ENCODE peak calls at places on chromosomes 4 and X, in five cellular contexts. I is lower lobe of right lung, B is endodermal cell, N is breast epithelium, M is nephron progenitor cell. O is an unnamed sample.

GRCh38 chr4:20700007-20700761 is at the start of gene PACRGL:
- DNase-seq in N (peak), B (peak), I (peak), M (peak), O (peak)

GRCh38 chr4:39486221-39486804 is 27.5 kb downstream of the LIAS start:
- DNase-seq in B (no peak), N (no peak), I (no peak), M (no peak), O (no peak)

GRCh38 chr4:68803013-68803412 is 12.8 kb upstream of the UGT2B10 start:
- DNase-seq in N (no peak), B (no peak), M (no peak), I (no peak), O (no peak)

GRCh38 chr4:88429401-88429800 is 27.5 kb upstream of the HERC5 start:
- DNase-seq in M (no peak), I (no peak), B (no peak), N (no peak), O (no peak)

GRCh38 chrX:69618803-69619202 is 2.9 kb downstream of the EDA start:
- DNase-seq in I (no peak), M (peak), N (no peak), B (no peak), O (no peak)

GRCh38 chr4:26228883-26229282 is 91.9 kb upstream of the RBPJ start:
- DNase-seq in B (no peak), M (no peak), I (no peak), N (no peak), O (no peak)

GRCh38 chr4:10640535-10641159 is 43.9 kb downstream of the CLNK start:
- DNase-seq in M (no peak), B (no peak), I (peak), N (no peak), O (no peak)

GRCh38 chr4:4368821-4369580 is 17.9 kb upstream of the NSG1 start:
- DNase-seq in I (no peak), M (no peak), N (no peak), B (no peak), O (peak)

GRCh38 chr4:87120411-87121162 is 99.8 kb downstream of the KLHL8 start:
- DNase-seq in N (peak), I (no peak), M (peak), B (no peak), O (no peak)

GRCh38 chrX:47648376-47648775 is 2.0 kb downstream of the ELK1 start:
- DNase-seq in I (no peak), M (no peak), B (no peak), N (no peak), O (no peak)

GRCh38 chr4:90727938-90728337 is 600.7 kb downstream of the CCSER1 start:
- DNase-seq in B (peak), M (no peak), I (no peak), N (no peak), O (no peak)

GRCh38 chrX:10022580-10023245 is 55.6 kb downstream of the CLDN34 start:
- DNase-seq in M (no peak), B (no peak), I (no peak), N (no peak), O (no peak)

GRCh38 chr4:169045862-169046584 is 36.0 kb upstream of the CBR4 start:
- DNase-seq in N (no peak), I (no peak), M (no peak), B (peak), O (no peak)

GRCh38 chrX:443676-444210 is 57.0 kb upstream of the PPP2R3B start:
- DNase-seq in I (no peak), M (no peak), N (no peak), B (no peak), O (peak)

GRCh38 chr4:25551608-25552007 is 104.0 kb upstream of the SLC34A2 start:
- DNase-seq in N (no peak), B (no peak), I (no peak), M (no peak), O (no peak)

GRCh38 chr4:6772223-6772928 is 10.2 kb upstream of the KIAA0232 start:
- DNase-seq in I (no peak), B (no peak), N (peak), M (no peak), O (no peak)

GRCh38 chr4:37991623-37992410 is 31.6 kb downstream of the PTTG2 start:
- DNase-seq in M (no peak), I (no peak), N (no peak), B (peak), O (no peak)
- TF ChIP-seq CTCF in M (no peak), I (no peak), N (no peak), B (no peak), O (no peak)

DNA sequence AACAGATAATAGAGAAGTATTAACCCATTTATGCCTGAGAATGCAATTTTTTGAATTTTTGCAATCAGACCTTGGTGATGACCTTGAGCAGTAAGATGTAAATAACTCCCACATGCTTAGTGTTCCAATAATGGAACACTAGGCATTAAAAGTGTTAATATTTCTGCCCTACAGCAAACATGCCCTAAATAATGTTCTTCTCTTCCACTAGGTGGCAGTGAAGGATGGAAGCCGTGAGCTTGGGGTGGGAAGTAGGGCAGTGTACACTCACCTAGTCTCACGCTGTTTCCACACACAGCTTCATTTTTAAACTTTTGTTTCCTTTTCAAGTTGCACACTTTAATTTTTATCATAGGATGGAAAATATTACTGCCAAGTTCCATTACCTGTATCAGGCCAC is 613.1 kb upstream of the HS3ST1 start:
- DNase-seq in N (no peak), I (no peak), B (no peak), M (peak), O (no peak)
- TF ChIP-seq CTCF in N (no peak), I (peak), B (peak), M (peak), O (peak)

DNA sequence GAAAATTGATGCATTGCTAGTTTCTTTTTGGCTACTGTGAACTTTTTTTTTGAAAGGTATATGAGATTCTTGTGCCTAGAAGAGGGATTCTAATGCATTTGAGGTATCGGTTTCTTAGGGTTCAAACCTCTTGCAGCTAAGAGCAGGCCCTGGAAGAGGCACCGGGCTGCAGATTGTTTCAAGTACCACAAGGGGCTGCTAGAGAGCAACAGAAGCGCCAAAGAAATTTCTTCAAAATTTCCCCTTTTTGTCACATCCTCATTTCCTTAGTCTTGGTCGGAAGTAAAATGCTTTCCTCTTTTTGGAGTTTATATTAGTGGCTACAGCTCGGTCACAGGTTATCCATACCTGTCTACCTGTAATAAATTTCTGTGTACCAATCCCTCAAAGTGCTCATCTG is 89.8 kb downstream of the PDGFRA start:
- DNase-seq in N (no peak), B (peak), I (no peak), M (peak), O (no peak)
- TF ChIP-seq CTCF in N (no peak), B (peak), I (peak), M (peak), O (peak)

GRCh38 chrX:120823554-120823953 is 52.1 kb downstream of the CT47B1 start:
- DNase-seq in N (no peak), B (no peak), I (no peak), M (no peak), O (no peak)
- TF ChIP-seq CTCF in N (no peak), B (no peak), I (no peak), M (no peak), O (no peak)

GRCh38 chrX:8868906-8869305 is 67.7 kb upstream of the FAM9A start:
- DNase-seq in B (no peak), N (no peak), I (no peak), M (no peak), O (no peak)
- TF ChIP-seq CTCF in B (no peak), N (no peak), I (no peak), M (no peak), O (peak)

GRCh38 chr4:139736661-139737060 is 71.0 kb downstream of the MGST2 start:
- DNase-seq in I (no peak), M (no peak), B (peak), N (no peak), O (no peak)

GRCh38 chr4:139734875-139735380 is 69.3 kb downstream of the MGST2 start:
- DNase-seq in N (peak), B (peak), I (peak), M (peak), O (no peak)

GRCh38 chr4:139734201-139734874 is 68.7 kb downstream of the MGST2 start:
- DNase-seq in I (no peak), N (peak), B (no peak), M (no peak), O (no peak)

GRCh38 chr4:139736257-139736626 is 70.6 kb downstream of the MGST2 start:
- DNase-seq in N (no peak), B (peak), M (no peak), I (no peak), O (no peak)

GRCh38 chr4:139735381-139736256 is 70.0 kb downstream of the MGST2 start:
- DNase-seq in B (peak), N (no peak), M (peak), I (peak), O (no peak)
- TF ChIP-seq CTCF in B (no peak), N (no peak), M (no peak), I (no peak), O (no peak)

O was measured in chondrocyte.